ENCODE peak calls at places on chromosomes 11 and 22, in nine cellular contexts. K is AG09319; B is fibroblast of pulmonary artery; L is activated naive CD4-positive, alpha-beta T cell treated with Interleukin-2 at 50 U/mL for 16 hours; O is lower leg skin; H is foreskin fibroblast; W is NCI-H510A treated with DMSO at 0.1 percent for 48 hours; F is fibroblast of villous mesenchyme; G is T47D. N is an unnamed sample.

GRCh38 chr11:22976146-22976545 is 115.9 kb upstream of the CCDC179 start:
- DNase-seq in K (no peak), B (peak), L (no peak), O (no peak), H (peak), W (no peak), F (peak), G (no peak), N (no peak)

GRCh38 chr11:30365793-30366517 is 43.1 kb downstream of the ARL14EP start:
- DNase-seq in K (no peak), B (no peak), L (no peak), O (no peak), H (no peak), W (no peak), F (no peak), G (no peak), N (no peak)

GRCh38 chr11:117185739-117186430 is 7.3 kb downstream of the SIDT2 start:
- DNase-seq in K (no peak), B (no peak), L (no peak), O (no peak), H (no peak), W (no peak), F (no peak), G (no peak), N (no peak)

GRCh38 chr11:9001736-9002135 is 2.1 kb downstream of the NRIP3 start:
- DNase-seq in K (no peak), B (peak), L (peak), O (peak), H (peak), W (no peak), F (peak), G (no peak), N (no peak)

GRCh38 chr22:41526802-41527799 is 17.2 kb downstream of the POLR3H start:
- DNase-seq in K (no peak), B (peak), L (peak), O (no peak), H (peak), W (no peak), F (peak), G (peak), N (peak)

GRCh38 chr22:27790396-27791216 is 10.9 kb downstream of the MN1 start:
- DNase-seq in K (no peak), B (peak), L (no peak), O (no peak), H (peak), W (no peak), F (peak), G (no peak), N (no peak)

GRCh38 chr22:25062378-25063095 is 110.0 kb downstream of the KIAA1671 start:
- DNase-seq in K (no peak), B (no peak), L (peak), O (no peak), H (no peak), W (no peak), F (no peak), G (no peak), N (no peak)

GRCh38 chr22:43825651-43826050 is 13.5 kb upstream of the EFCAB6 start:
- DNase-seq in K (no peak), B (no peak), L (no peak), O (no peak), H (no peak), W (no peak), F (no peak), G (no peak), N (peak)

GRCh38 chr22:37812869-37813678 is 5.3 kb downstream of the GCAT start:
- DNase-seq in K (no peak), B (no peak), L (no peak), O (no peak), H (no peak), W (no peak), F (no peak), G (no peak), N (no peak)

N was measured in Peyer's patch.